ENCODE peak calls at places on chromosome X, in ten cellular contexts. T is CD4-positive, alpha-beta T cell; F is heart right ventricle; Q is hepatocyte; U is tibial artery; L is Karpas-422; O is lower lobe of right lung; J is cardiac muscle cell; D is brain microvascular endothelial cell; P is CD4-positive, alpha-beta memory T cell. V is an unnamed sample.

GRCh38 chrX:109270580-109271484 is 211.1 kb downstream of the GUCY2F start:
- DNase-seq in T (no peak), F (no peak), Q (no peak), U (no peak), L (peak), O (peak), J (peak), D (peak), P (no peak), V (no peak)

GRCh38 chrX:65894138-65894537 is 145.7 kb downstream of the VSIG4 start:
- DNase-seq in T (no peak), F (no peak), Q (no peak), U (no peak), L (no peak), O (no peak), J (no peak), D (no peak), P (peak), V (no peak)

GRCh38 chrX:152343306-152343705 is 107.8 kb downstream of the GABRA3 start:
- DNase-seq in T (no peak), F (no peak), Q (no peak), U (no peak), L (no peak), O (no peak), J (no peak), D (no peak), P (no peak), V (no peak)

GRCh38 chrX:153818571-153819397 is 11.6 kb downstream of the PDZD4 start:
- DNase-seq in T (peak), F (no peak), Q (peak), U (no peak), L (no peak), O (peak), J (peak), D (no peak), P (peak), V (no peak)

GRCh38 chrX:108070891-108071290 is 20.5 kb downstream of the PSMD10 start:
- DNase-seq in T (no peak), F (no peak), Q (no peak), U (no peak), L (no peak), O (no peak), J (peak), D (peak), P (no peak), V (no peak)

GRCh38 chrX:76148753-76149152 is 24.1 kb upstream of the PBDC1 start:
- DNase-seq in T (peak), F (peak), Q (peak), U (no peak), L (peak), O (no peak), J (peak), D (peak), P (peak), V (no peak)

GRCh38 chrX:153970398-153971123 is 1.1 kb downstream of the HCFC1 start:
- DNase-seq in T (no peak), F (peak), Q (peak), U (no peak), L (peak), O (no peak), J (peak), D (peak), P (no peak), V (no peak)

GRCh38 chrX:131827935-131828334 is 195.2 kb upstream of the STK26 start:
- DNase-seq in T (no peak), F (no peak), Q (no peak), U (no peak), L (peak), O (no peak), J (peak), D (peak), P (peak), V (no peak)

GRCh38 chrX:46589977-46590723 is 16.6 kb downstream of the CHST7 start:
- DNase-seq in T (no peak), F (no peak), Q (no peak), U (no peak), L (no peak), O (no peak), J (peak), D (no peak), P (no peak), V (no peak)

GRCh38 chrX:44382871-44383270 is 39.4 kb upstream of the EFHC2 start:
- DNase-seq in T (no peak), F (no peak), Q (no peak), U (no peak), L (no peak), O (no peak), J (no peak), D (no peak), P (no peak), V (no peak)

GRCh38 chrX:96576358-96576757 is 108.3 kb upstream of the DIAPH2 start:
- DNase-seq in T (no peak), F (no peak), Q (no peak), U (no peak), L (no peak), O (no peak), J (no peak), D (peak), P (no peak), V (no peak)

GRCh38 chrX:24498975-24499374 is 33.9 kb downstream of the PDK3 start:
- DNase-seq in T (no peak), F (no peak), Q (peak), U (no peak), L (peak), O (no peak), J (peak), D (no peak), P (peak), V (no peak)

GRCh38 chrX:15856580-15856979 is 2.0 kb upstream of the AP1S2 start:
- DNase-seq in T (no peak), F (no peak), Q (no peak), U (no peak), L (no peak), O (no peak), J (no peak), D (no peak), P (no peak), V (no peak)

GRCh38 chrX:15854080-15854655 is 445 bp downstream of the AP1S2 start:
- DNase-seq in T (peak), F (peak), Q (peak), U (peak), L (peak), O (peak), J (peak), D (no peak), P (no peak), V (no peak)

GRCh38 chrX:15854712-15855561 is at the start of gene AP1S2:
- DNase-seq in T (peak), F (peak), Q (peak), U (peak), L (peak), O (peak), J (peak), D (peak), P (peak), V (peak)

GRCh38 chrX:15853586-15854079 is 980 bp downstream of the AP1S2 start:
- DNase-seq in T (no peak), F (no peak), Q (peak), U (no peak), L (peak), O (no peak), J (peak), D (no peak), P (no peak), V (no peak)

GRCh38 chrX:15855562-15856256 is 1.1 kb upstream of the AP1S2 start:
- DNase-seq in T (no peak), F (no peak), Q (peak), U (no peak), L (peak), O (no peak), J (no peak), D (no peak), P (no peak), V (no peak)
- H3K27ac ChIP-seq in T (peak), F (peak), Q (peak), U (peak), L (peak), O (peak), J (peak), D (peak), P (peak), V (peak)

DNA sequence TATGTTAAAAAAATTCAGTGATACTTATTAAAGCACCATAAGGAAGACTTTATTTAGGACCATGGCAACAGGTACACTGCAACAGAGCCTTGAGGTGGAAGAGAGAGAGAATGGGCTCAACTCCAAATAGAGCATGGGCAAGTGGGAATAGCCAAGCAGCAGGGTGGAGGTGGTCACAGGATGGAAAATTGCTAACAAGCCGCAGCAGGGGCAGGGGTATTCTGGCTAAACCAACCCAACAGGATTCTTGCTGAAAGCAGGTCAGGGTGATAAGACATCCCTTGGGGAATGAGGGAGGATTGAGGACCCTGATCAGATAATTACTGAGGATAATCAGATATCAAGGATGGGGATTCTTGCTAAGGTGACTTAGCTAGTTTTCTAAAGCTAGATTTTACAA is 177.5 kb downstream of the ZIC3 start:
- DNase-seq in T (no peak), F (no peak), Q (no peak), U (no peak), L (no peak), O (no peak), J (no peak), D (no peak), P (no peak), V (no peak)
- H3K27ac ChIP-seq in T (no peak), F (no peak), Q (no peak), U (no peak), L (no peak), O (no peak), J (no peak), D (no peak), P (no peak), V (no peak)

DNA sequence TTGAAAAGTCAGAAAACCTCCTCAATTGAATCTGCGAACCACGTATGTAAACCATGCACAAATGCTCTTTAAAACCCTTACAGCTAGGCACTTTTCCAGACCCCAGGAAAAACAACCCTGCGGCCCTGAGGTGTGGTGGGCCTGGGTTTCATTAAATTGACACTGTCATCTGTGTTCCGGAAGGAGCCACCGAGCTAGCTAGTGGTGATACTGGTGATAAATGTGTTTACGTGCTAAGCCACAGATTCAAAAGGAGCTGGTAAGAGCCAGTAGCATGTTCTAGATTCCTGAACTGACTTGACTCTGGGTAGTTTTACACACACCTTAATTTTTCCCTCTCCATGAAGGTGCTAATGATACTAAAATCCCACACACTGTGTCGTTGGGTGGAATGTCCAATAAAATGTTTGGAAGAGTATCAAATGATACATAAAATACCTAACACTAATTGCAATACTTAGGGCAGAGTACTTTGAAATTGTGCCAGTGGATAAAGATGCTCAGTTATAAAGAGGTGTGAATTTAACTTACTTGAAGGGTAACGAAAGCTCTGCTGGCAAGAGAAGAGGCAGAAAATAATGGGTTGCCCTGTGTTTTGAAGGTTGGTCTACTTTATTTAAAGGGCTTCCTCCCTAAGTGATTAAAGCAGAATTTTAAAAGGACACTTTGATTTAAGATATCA is 8.5 kb downstream of the SMS start:
- DNase-seq in T (no peak), F (no peak), Q (no peak), U (no peak), L (no peak), O (no peak), J (no peak), D (no peak), P (no peak), V (no peak)
- H3K27ac ChIP-seq in T (no peak), F (peak), Q (peak), U (no peak), L (no peak), O (no peak), J (peak), D (no peak), P (no peak), V (no peak)

GRCh38 chrX:7083021-7083420 is 64.5 kb upstream of the STS start:
- DNase-seq in T (no peak), F (no peak), Q (no peak), U (no peak), L (peak), O (no peak), J (no peak), D (no peak), P (no peak), V (no peak)
- H3K27ac ChIP-seq in T (peak), F (no peak), Q (no peak), U (no peak), L (peak), O (no peak), J (no peak), D (no peak), P (peak), V (no peak)

DNA sequence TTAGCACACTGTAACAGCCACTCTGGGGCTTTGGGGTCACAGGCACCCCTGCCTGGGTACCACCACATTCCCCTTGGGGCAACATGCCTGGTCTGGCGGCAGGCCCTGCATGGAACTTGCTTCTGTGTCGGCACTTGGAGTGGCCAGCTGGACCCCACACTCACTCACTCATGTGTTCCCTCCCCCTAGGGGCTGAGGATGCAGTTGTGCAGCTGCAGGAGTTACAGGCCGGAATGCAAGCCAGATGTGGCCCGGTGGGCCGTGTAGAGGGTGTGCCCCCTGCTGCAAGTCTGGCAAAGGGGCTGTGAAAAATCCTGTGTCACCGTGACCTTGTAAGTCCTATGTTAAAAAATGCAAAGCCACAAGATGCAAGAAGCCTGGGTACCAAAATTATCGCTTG is 34.2 kb downstream of the ATXN3L start:
- DNase-seq in T (no peak), F (no peak), Q (peak), U (no peak), L (no peak), O (no peak), J (no peak), D (no peak), P (no peak), V (no peak)
- H3K27ac ChIP-seq in T (no peak), F (no peak), Q (no peak), U (no peak), L (no peak), O (no peak), J (no peak), D (no peak), P (no peak), V (no peak)

GRCh38 chrX:4710618-4711433 is 997.4 kb upstream of the PRKX start:
- DNase-seq in T (no peak), F (no peak), Q (peak), U (no peak), L (no peak), O (no peak), J (no peak), D (no peak), P (no peak), V (no peak)
- H3K27ac ChIP-seq in T (no peak), F (no peak), Q (peak), U (no peak), L (no peak), O (no peak), J (no peak), D (no peak), P (no peak), V (no peak)

DNA sequence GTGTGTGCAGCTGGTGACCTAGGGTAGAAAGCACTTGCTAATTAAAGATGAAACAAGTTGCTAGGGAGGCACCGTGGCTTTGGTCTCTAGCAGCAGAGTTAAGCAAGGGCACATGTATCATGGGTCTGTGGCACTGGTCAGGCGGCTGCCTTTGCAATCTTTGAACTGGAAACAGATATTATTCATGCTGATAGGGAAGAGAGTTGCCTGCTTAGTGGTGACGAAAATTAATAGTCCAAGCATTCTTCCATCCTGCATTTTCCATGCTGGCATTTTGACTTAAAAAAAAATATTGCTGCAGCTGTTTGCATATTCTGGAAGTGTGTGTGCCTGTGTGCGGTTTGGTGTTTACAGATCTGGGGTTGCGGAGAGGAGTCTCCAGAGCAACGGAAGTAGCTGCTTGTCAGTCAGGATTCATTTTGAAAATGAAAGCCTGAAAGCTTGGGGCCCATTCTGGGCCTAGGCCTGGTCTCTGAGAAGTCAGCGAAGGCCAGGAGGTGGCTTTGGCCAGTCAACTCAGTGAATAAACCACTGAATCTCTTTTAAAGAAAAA is 2.3 kb upstream of the SOWAHD start:
- DNase-seq in T (peak), F (no peak), Q (no peak), U (no peak), L (no peak), O (peak), J (no peak), D (no peak), P (peak), V (no peak)
- H3K27ac ChIP-seq in T (peak), F (no peak), Q (no peak), U (no peak), L (peak), O (peak), J (no peak), D (no peak), P (peak), V (no peak)

DNA sequence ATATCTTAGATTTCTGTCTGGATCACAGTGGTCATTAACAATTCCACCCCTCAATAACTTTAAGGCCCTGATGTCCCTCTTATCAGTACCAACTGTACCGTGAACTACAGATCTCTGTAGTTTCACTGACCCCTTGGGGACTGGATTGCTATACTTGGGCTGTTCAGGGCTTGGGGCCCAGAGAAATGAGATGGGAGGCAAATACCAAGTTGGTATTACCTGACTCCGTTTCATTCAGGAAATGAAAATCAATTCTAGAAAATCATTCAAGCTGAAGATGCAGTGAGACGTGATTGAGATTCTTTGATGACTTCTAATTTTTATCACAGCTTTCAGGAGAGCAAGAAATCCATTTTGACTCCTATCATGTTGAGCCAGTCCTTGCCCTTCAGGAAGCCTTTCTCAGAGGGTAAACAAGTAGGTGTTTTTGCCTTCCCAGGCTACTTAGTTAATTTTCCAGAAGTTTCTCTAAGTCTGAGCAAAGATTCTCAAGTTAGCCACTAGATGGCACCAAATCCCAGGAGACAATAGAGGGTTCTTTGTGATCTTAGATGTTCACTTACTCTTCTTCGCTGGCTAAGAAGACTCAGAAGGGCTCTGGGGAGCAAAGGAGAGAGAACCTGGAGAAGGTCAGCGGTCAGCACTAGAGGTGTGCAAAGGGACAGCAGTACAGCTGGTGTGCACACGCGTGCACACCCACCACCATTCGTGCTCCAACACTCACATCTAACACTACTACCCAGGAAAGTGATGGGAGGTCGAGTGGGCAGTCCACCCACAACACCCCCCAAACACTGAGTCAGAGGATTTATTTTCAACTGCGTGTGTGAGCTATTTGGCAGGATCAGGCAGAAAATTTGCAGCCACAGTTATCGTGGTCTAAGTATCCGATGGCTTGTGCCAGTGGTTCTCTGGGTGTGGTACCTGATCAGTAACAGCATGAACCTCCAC is 7.4 kb downstream of the HNRNPH2 start:
- DNase-seq in T (no peak), F (peak), Q (peak), U (no peak), L (peak), O (no peak), J (peak), D (peak), P (peak), V (no peak)
- H3K27ac ChIP-seq in T (peak), F (peak), Q (peak), U (peak), L (peak), O (peak), J (peak), D (no peak), P (peak), V (peak)

GRCh38 chrX:150366951-150367545 is 3.9 kb downstream of the MAMLD1 start:
- DNase-seq in T (no peak), F (no peak), Q (peak), U (no peak), L (no peak), O (no peak), J (peak), D (peak), P (no peak), V (no peak)
- H3K27ac ChIP-seq in T (no peak), F (peak), Q (peak), U (peak), L (peak), O (peak), J (no peak), D (peak), P (no peak), V (peak)

GRCh38 chrX:115591420-115591819 is 30.4 kb downstream of the PLS3 start:
- DNase-seq in T (no peak), F (no peak), Q (no peak), U (no peak), L (no peak), O (no peak), J (no peak), D (no peak), P (no peak), V (no peak)
- H3K27ac ChIP-seq in T (no peak), F (peak), Q (peak), U (peak), L (no peak), O (peak), J (peak), D (peak), P (no peak), V (peak)

V was measured in thoracic aorta.